ENCODE peak calls at places on chromosomes 5 and 9, in nine cellular contexts. G is nephron progenitor cell, F is mesothelial cell of epicardium, W is fibroblast of the aortic adventitia, J is ovary, R is neural crest cell, X is epithelial cell of esophagus, K is psoas muscle, O is AG04449. I is an unnamed sample.

GRCh38 chr9:133945314-133945975 is 46.7 kb downstream of the VAV2 start:
- DNase-seq in G (no peak), F (no peak), W (no peak), J (no peak), R (no peak), X (no peak), K (peak; percentile 8), O (no peak), I (no peak)

GRCh38 chr9:78831726-78832125 is 534.8 kb downstream of the PSAT1 start:
- DNase-seq in G (no peak), F (no peak), W (no peak), J (no peak), R (no peak), X (no peak), K (no peak), O (no peak), I (no peak)

GRCh38 chr5:119275873-119276214 is 80.0 kb upstream of the TNFAIP8 start:
- DNase-seq in G (no peak), F (no peak), W (no peak), J (no peak), R (no peak), X (no peak), K (no peak), O (no peak), I (no peak)

GRCh38 chr5:5752844-5753243 is 330.4 kb downstream of the ICE1 start:
- DNase-seq in G (no peak), F (no peak), W (no peak), J (no peak), R (no peak), X (no peak), K (no peak), O (no peak), I (no peak)

GRCh38 chr5:40410939-40411635 is 268.6 kb upstream of the PTGER4 start:
- DNase-seq in G (no peak), F (no peak), W (peak; percentile 82), J (no peak), R (no peak), X (peak; percentile 97), K (peak; percentile 15), O (no peak), I (peak; percentile 90)

GRCh38 chr5:180495991-180496741 is 2.0 kb downstream of the CNOT6 start:
- DNase-seq in G (no peak), F (no peak), W (no peak), J (no peak), R (no peak), X (peak; percentile 64), K (no peak), O (no peak), I (peak; percentile 40)

GRCh38 chr9:91421987-91422765 is 1.5 kb downstream of the NFIL3 start:
- DNase-seq in G (no peak), F (no peak), W (peak; percentile 75), J (peak; percentile 53), R (no peak), X (peak; percentile 52), K (no peak), O (no peak), I (peak; percentile 50)

GRCh38 chr9:80797841-80798688 is 891.3 kb downstream of the TLE1 start:
- DNase-seq in G (peak; percentile 10), F (no peak), W (peak; percentile 65), J (peak; percentile 35), R (no peak), X (no peak), K (no peak), O (no peak), I (no peak)

GRCh38 chr5:135240781-135241360 is 158.2 kb downstream of the MACROH2A1 start:
- DNase-seq in G (no peak), F (no peak), W (no peak), J (no peak), R (no peak), X (no peak), K (no peak), O (no peak), I (no peak)

GRCh38 chr5:86709157-86709881 is 91.6 kb downstream of the COX7C start:
- DNase-seq in G (no peak), F (no peak), W (no peak), J (no peak), R (no peak), X (no peak), K (no peak), O (no peak), I (no peak)

GRCh38 chr9:89362647-89363310 is 44.5 kb downstream of the SECISBP2 start:
- DNase-seq in G (no peak), F (no peak), W (no peak), J (peak; percentile 14), R (no peak), X (no peak), K (no peak), O (no peak), I (no peak)

GRCh38 chr9:104774831-104775573 is 11.1 kb downstream of the NIPSNAP3B start:
- DNase-seq in G (no peak), F (no peak), W (no peak), J (no peak), R (no peak), X (no peak), K (no peak), O (no peak), I (no peak)

GRCh38 chr5:137622850-137623249 is 113.0 kb downstream of the KLHL3 start:
- DNase-seq in G (no peak), F (no peak), W (peak; percentile 65), J (no peak), R (no peak), X (peak; percentile 91), K (peak; percentile 80), O (no peak), I (peak; percentile 99)

GRCh38 chr9:38136386-38136785 is 67.4 kb upstream of the SHB start:
- DNase-seq in G (no peak), F (no peak), W (no peak), J (no peak), R (no peak), X (no peak), K (no peak), O (no peak), I (no peak)

GRCh38 chr5:107135391-107135790 is 535.3 kb downstream of the EFNA5 start:
- DNase-seq in G (no peak), F (no peak), W (peak; percentile 44), J (no peak), R (no peak), X (peak; percentile 46), K (no peak), O (peak; percentile 7), I (no peak)

GRCh38 chr5:172412724-172413260 is 41.5 kb downstream of the SH3PXD2B start:
- DNase-seq in G (no peak), F (no peak), W (peak; percentile 99), J (peak; percentile 81), R (no peak), X (peak; percentile 88), K (peak; percentile 93), O (peak; percentile 90), I (peak; percentile 99)

GRCh38 chr5:137735531-137736284 is at the start of gene KLHL3:
- DNase-seq in G (peak; percentile 66), F (peak; percentile 40), W (peak; percentile 40), J (peak; percentile 45), R (peak; percentile 34), X (peak; percentile 58), K (no peak), O (no peak), I (no peak)

GRCh38 chr9:17342696-17343095 is 207.9 kb downstream of the CNTLN start:
- DNase-seq in G (no peak), F (no peak), W (no peak), J (no peak), R (no peak), X (no peak), K (no peak), O (no peak), I (no peak)

GRCh38 chr5:119063579-119064379 is 7.1 kb upstream of the DMXL1 start:
- DNase-seq in G (no peak), F (no peak), W (peak; percentile 78), J (no peak), R (no peak), X (peak; percentile 2), K (no peak), O (no peak), I (peak; percentile 59)

GRCh38 chr9:128102861-128103588 is 24.5 kb downstream of the PTGES2 start:
- DNase-seq in G (peak; percentile 58), F (no peak), W (no peak), J (peak; percentile 71), R (no peak), X (no peak), K (peak; percentile 82), O (no peak), I (no peak)

GRCh38 chr5:170411100-170411499 is 21.9 kb upstream of the KCNMB1 start:
- DNase-seq in G (no peak), F (no peak), W (no peak), J (no peak), R (no peak), X (no peak), K (no peak), O (no peak), I (no peak)

GRCh38 chr9:84949258-84949657 is 279.7 kb downstream of the NTRK2 start:
- DNase-seq in G (no peak), F (no peak), W (no peak), J (no peak), R (no peak), X (no peak), K (no peak), O (no peak), I (no peak)

GRCh38 chr5:155353231-155353630 is 339.7 kb downstream of the KIF4B start:
- DNase-seq in G (no peak), F (no peak), W (no peak), J (no peak), R (no peak), X (no peak), K (no peak), O (no peak), I (no peak)
- TF ChIP-seq CTCF in G (no peak), F (no peak), W (no peak), J (no peak), R (no peak), X (no peak), K (no peak), O (no peak), I (no peak)

DNA sequence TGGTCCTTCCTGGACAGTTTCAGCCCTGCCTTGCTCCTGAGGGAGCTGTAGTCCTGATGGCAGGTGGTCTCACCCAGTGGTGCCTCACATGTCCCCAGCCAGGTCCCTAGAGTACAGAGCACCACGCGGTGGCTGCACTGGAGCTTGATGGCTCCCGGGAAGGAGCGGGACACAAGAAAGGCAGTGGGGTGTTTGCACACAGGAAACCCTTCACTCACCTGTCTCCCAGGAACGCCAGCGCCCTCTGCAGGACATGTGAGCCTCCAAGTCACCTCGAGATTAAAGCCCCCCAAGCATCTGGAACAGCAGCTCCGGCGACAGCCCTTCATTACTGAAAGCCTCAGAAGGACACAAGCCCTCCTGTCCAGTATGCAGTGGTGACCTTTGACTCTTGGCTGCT is 19.9 kb upstream of the TMEM250 start:
- DNase-seq in G (peak; percentile 65), F (no peak), W (no peak), J (no peak), R (no peak), X (peak; percentile 30), K (no peak), O (no peak), I (peak; percentile 54)
- TF ChIP-seq CTCF in G (peak; percentile 41), F (peak; percentile 37), W (peak; percentile 20), J (no peak), R (peak; percentile 53), X (peak; percentile 41), K (no peak), O (peak; percentile 16), I (no peak)

GRCh38 chr9:97487107-97487506 is 14.4 kb upstream of the TMOD1 start:
- DNase-seq in G (no peak), F (no peak), W (no peak), J (no peak), R (no peak), X (peak; percentile 71), K (no peak), O (no peak), I (peak; percentile 25)
- TF ChIP-seq CTCF in G (peak; percentile 19), F (no peak), W (peak; percentile 36), J (no peak), R (peak; percentile 54), X (peak; percentile 50), K (peak; percentile 34), O (peak; percentile 19), I (peak; percentile 16)

GRCh38 chr9:4849364-4849763 is 56.6 kb downstream of the RCL1 start:
- DNase-seq in G (no peak), F (no peak), W (no peak), J (no peak), R (no peak), X (no peak), K (no peak), O (no peak), I (no peak)
- TF ChIP-seq CTCF in G (no peak), F (no peak), W (no peak), J (no peak), R (no peak), X (peak; percentile 43), K (peak; percentile 7), O (no peak), I (no peak)